ENCODE peak calls at places on chromosomes 2 and 18, in six cellular contexts. N is lower lobe of right lung, G is sigmoid colon, J is H1, I is aorta, F is mucosa of descending colon. O is an unnamed sample. For H3K9me3, the result is how much of the 10 kb centered on the place peaks cover.

GRCh38 chr2:241797441-241798080 is 11.4 kb upstream of the NEU4 start:
- DNase-seq in N (peak), G (no peak), J (no peak), I (no peak), F (peak), O (no peak)

GRCh38 chr2:226977775-226978190 is 141.9 kb downstream of the RHBDD1 start:
- DNase-seq in N (no peak), G (no peak), J (no peak), I (no peak), F (no peak), O (no peak)

GRCh38 chr2:97701186-97701585 is 12.2 kb upstream of the ZAP70 start:
- DNase-seq in N (no peak), G (no peak), J (no peak), I (no peak), F (no peak), O (no peak)

GRCh38 chr18:47899107-47899840 is 31.2 kb downstream of the SMAD2 start:
- DNase-seq in N (no peak), G (no peak), J (no peak), I (no peak), F (no peak), O (no peak)

GRCh38 chr2:71564361-71564760 is 111.0 kb downstream of the DYSF start:
- DNase-seq in N (peak), G (no peak), J (no peak), I (peak), F (no peak), O (peak)

GRCh38 chr2:127570282-127571250 is 35.1 kb downstream of the MYO7B start:
- DNase-seq in N (no peak), G (peak), J (no peak), I (peak), F (no peak), O (no peak)

GRCh38 chr2:109326306-109326705 is 197.3 kb downstream of the SH3RF3 start:
- DNase-seq in N (no peak), G (no peak), J (no peak), I (no peak), F (no peak), O (no peak)

GRCh38 chr18:59691046-59691395 is 6.2 kb downstream of the CCBE1 start:
- DNase-seq in N (no peak), G (no peak), J (no peak), I (no peak), F (peak), O (no peak)

GRCh38 chr2:75523313-75524275 is 37.1 kb downstream of the EVA1A start:
- DNase-seq in N (no peak), G (no peak), J (no peak), I (no peak), F (no peak), O (no peak)

GRCh38 chr18:66638856-66639621 is 35.1 kb upstream of the CDH19 start:
- DNase-seq in N (no peak), G (no peak), J (no peak), I (no peak), F (no peak), O (no peak)

GRCh38 chr18:77013777-77014525 is 118.6 kb downstream of the MBP start:
- DNase-seq in N (peak), G (peak), J (no peak), I (peak), F (peak), O (peak)

GRCh38 chr2:75719616-75720015 is 8.9 kb upstream of the GCFC2 start:
- DNase-seq in N (no peak), G (no peak), J (no peak), I (no peak), F (no peak), O (no peak)

GRCh38 chr2:175914846-175915245 is 87.2 kb downstream of the LNPK start:
- DNase-seq in N (no peak), G (no peak), J (no peak), I (no peak), F (no peak), O (no peak)

GRCh38 chr2:58428553-58429284 is 187.6 kb upstream of the FANCL start:
- DNase-seq in N (peak), G (no peak), J (peak), I (no peak), F (peak), O (no peak)

GRCh38 chr18:65269375-65269774 is 481.4 kb upstream of the CDH7 start:
- DNase-seq in N (no peak), G (no peak), J (no peak), I (no peak), F (no peak), O (no peak)

GRCh38 chr2:197502201-197502600 is 2.0 kb downstream of the HSPE1 start:
- DNase-seq in N (no peak), G (no peak), J (no peak), I (no peak), F (no peak), O (no peak)

GRCh38 chr2:167581961-167582574 is 665.3 kb downstream of the STK39 start:
- DNase-seq in N (no peak), G (no peak), J (no peak), I (no peak), F (no peak), O (no peak)

GRCh38 chr18:36066001-36066400 is 1.4 kb downstream of the RPRD1A start:
- DNase-seq in N (no peak), G (no peak), J (no peak), I (no peak), F (no peak), O (no peak)

GRCh38 chr2:54274781-54275242 is 18.8 kb upstream of the TSPYL6 start:
- DNase-seq in N (no peak), G (no peak), J (no peak), I (no peak), F (no peak), O (no peak)

GRCh38 chr2:20654414-20654813 is 3.5 kb upstream of the HS1BP3 start:
- DNase-seq in N (no peak), G (no peak), J (no peak), I (no peak), F (no peak), O (no peak)

GRCh38 chr2:61450144-61450543 is 20.7 kb downstream of the USP34 start:
- DNase-seq in N (no peak), G (no peak), J (no peak), I (no peak), F (no peak), O (no peak)

GRCh38 chr2:19228720-19229119 is 129.7 kb downstream of the OSR1 start:
- DNase-seq in N (no peak), G (no peak), J (peak), I (no peak), F (no peak), O (no peak)

GRCh38 chr18:13457327-13457726 is 238.8 kb downstream of the LDLRAD4 start:
- DNase-seq in N (no peak), G (no peak), J (no peak), I (no peak), F (no peak), O (no peak)

GRCh38 chr2:187461294-187462261 is 13.5 kb upstream of the CALCRL start:
- DNase-seq in N (peak), G (no peak), J (peak), I (peak), F (no peak), O (no peak)

GRCh38 chr2:16615687-16616615 is 49.7 kb downstream of the CYRIA start:
- DNase-seq in N (no peak), G (peak), J (no peak), I (no peak), F (peak), O (no peak)

GRCh38 chr2:233130024-233130423 is 69.9 kb downstream of the INPP5D start:
- DNase-seq in N (no peak), G (no peak), J (no peak), I (peak), F (no peak), O (no peak)

GRCh38 chr2:234165421-234165820 is 114.9 kb downstream of the SPP2 start:
- DNase-seq in N (no peak), G (no peak), J (no peak), I (no peak), F (no peak), O (no peak)

GRCh38 chr2:8478133-8478793 is 203.6 kb upstream of the ID2 start:
- DNase-seq in N (peak), G (peak), J (no peak), I (no peak), F (no peak), O (no peak)

GRCh38 chr2:3246406-3246805 is 131.2 kb downstream of the EIPR1 start:
- DNase-seq in N (no peak), G (no peak), J (no peak), I (no peak), F (no peak), O (no peak)

GRCh38 chr2:217858519-217859466 is 144.0 kb downstream of the TNS1 start:
- DNase-seq in N (no peak), G (peak), J (no peak), I (peak), F (peak), O (peak)

GRCh38 chr2:179701524-179702110 is 159.8 kb downstream of the ZNF385B start:
- DNase-seq in N (no peak), G (no peak), J (no peak), I (no peak), F (no peak), O (no peak)

GRCh38 chr18:12409466-12409865 is 1.7 kb downstream of the PRELID3A start:
- DNase-seq in N (no peak), G (no peak), J (no peak), I (no peak), F (no peak), O (no peak)

GRCh38 chr2:237677951-237678481 is 50.6 kb downstream of the LRRFIP1 start:
- DNase-seq in N (no peak), G (peak), J (no peak), I (no peak), F (peak), O (no peak)

GRCh38 chr2:99863236-99863913 is 279.0 kb downstream of the AFF3 start:
- DNase-seq in N (no peak), G (no peak), J (no peak), I (no peak), F (no peak), O (no peak)

DNA sequence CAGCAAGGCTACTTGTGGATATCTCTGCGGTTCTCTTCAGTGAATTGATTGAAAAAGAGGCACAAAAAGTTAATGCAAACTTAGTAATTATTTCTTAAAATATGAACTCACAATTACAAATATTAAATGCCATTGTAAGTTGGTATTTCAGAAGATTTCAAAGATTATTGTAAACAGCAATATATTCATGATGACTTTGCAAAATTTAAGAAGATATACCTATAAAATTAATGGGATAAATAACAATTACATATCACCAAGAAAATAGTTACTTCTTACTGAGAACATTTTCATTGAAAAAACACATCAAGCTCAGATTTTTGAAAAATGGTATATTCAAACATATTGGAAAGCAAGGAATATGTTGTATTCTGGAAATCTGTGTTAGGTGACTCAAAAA is 482.0 kb upstream of the LRRTM1 start:
- DNase-seq in N (no peak), G (no peak), J (no peak), I (no peak), F (no peak), O (no peak)
- H3K9me3 ChIP-seq in N (under half), G (under half), J (under half), I (under half), F (under half), O (under half)

GRCh38 chr2:218871345-218872302 is 9.0 kb upstream of the WNT10A start:
- DNase-seq in N (no peak), G (no peak), J (no peak), I (no peak), F (no peak), O (no peak)

GRCh38 chr2:218872645-218873358 is 7.8 kb upstream of the WNT10A start:
- DNase-seq in N (no peak), G (no peak), J (no peak), I (no peak), F (no peak), O (no peak)

GRCh38 chr2:218873359-218874194 is 7.1 kb upstream of the WNT10A start:
- DNase-seq in N (no peak), G (no peak), J (no peak), I (no peak), F (no peak), O (no peak)

GRCh38 chr2:218869064-218869463 is 9.5 kb downstream of the WNT6 start:
- DNase-seq in N (no peak), G (no peak), J (no peak), I (no peak), F (no peak), O (no peak)

GRCh38 chr2:218870984-218871344 is 9.7 kb upstream of the WNT10A start:
- DNase-seq in N (no peak), G (no peak), J (no peak), I (peak), F (no peak), O (no peak)
- H3K4me3 ChIP-seq in N (peak), G (peak), J (no peak), I (no peak), F (no peak), O (no peak)

GRCh38 chr2:83873110-83873509 is 586.0 kb downstream of the SUCLG1 start:
- DNase-seq in N (no peak), G (no peak), J (no peak), I (no peak), F (no peak), O (no peak)

GRCh38 chr2:83874066-83874465 is 585.0 kb downstream of the SUCLG1 start:
- DNase-seq in N (no peak), G (no peak), J (no peak), I (no peak), F (no peak), O (no peak)

GRCh38 chr2:83879127-83879526 is 580.0 kb downstream of the SUCLG1 start:
- DNase-seq in N (no peak), G (no peak), J (no peak), I (no peak), F (no peak), O (no peak)

GRCh38 chr2:83874712-83875430 is 584.2 kb downstream of the SUCLG1 start:
- DNase-seq in N (no peak), G (no peak), J (peak), I (no peak), F (no peak), O (no peak)
- H3K9me3 ChIP-seq in N (under half), G (under half), J (under half), I (under half), F (under half), O (half or more)

DNA sequence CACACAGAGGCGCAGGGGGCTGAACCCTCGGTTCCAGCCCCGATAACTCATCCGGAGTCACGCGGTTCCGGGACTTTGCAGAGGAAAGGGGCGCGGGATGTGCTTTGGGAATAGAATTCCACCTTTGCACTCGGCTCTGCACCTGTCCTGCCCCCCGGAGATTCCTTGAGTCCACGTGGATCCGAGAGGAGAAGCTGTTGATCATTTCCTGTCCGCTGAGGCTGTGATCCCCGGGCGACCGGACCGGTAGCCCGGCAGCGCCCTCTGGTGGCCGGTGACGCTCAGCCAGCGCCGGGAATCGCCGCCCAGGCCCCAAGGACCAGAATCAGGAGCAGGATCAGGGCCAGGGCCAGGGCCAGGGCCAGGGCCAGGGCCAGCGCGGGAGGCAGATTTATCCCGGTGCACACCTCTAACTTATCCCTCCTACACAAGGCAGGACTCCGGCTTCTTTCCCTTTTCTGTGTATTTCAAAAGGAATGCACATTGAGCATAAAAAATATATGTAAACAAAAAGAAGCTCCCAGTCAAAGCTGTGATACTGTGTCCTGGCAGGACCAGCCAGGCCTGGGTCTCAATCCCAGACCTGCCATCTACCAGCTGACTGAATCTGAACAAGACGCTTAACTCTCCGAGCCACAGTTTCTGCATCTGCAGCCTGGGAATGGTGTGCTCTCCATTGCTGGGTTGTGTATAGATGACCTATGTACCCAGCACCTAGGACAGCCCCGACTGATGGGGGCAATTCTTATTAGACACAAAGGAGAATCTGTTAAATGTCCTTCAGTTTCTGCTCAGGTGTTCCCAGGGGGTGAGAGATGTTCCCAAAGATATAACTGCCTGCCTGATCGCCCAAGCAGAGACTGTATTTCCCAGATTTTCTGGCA is 8.5 kb upstream of the SPATA3 start:
- DNase-seq in N (peak), G (peak), J (peak), I (peak), F (peak), O (peak)
- H3K4me3 ChIP-seq in N (peak), G (peak), J (peak), I (no peak), F (no peak), O (peak)

O was measured in left lung.